ENCODE peak calls at places on chromosome X, in seven cellular contexts. L is NCI-H2171 treated with DMSO at 0.1 percent for 48 hours; N is B cell; T is skeletal muscle cell; I is heart right ventricle; D is activated T-cell treated with anti-CD3 and anti-CD28 coated beads, Interleukin-2, amount 50 U/mL, for 24 hours; P is progenitor cell of endocrine pancreas. X is an unnamed sample.

GRCh38 chrX:119753001-119753400 is 5.4 kb upstream of the SOWAHD start:
- DNase-seq in T (no peak), P (no peak), L (no peak), D (no peak), I (no peak), N (no peak), X (no peak)

GRCh38 chrX:154380153-154380552 is 1.1 kb downstream of the EMD start:
- DNase-seq in I (no peak), L (no peak), D (no peak), P (no peak), T (no peak), N (no peak), X (no peak)

GRCh38 chrX:67604979-67605703 is 61.3 kb downstream of the AR start:
- DNase-seq in T (peak), D (no peak), I (no peak), L (no peak), N (no peak), P (no peak), X (peak)

GRCh38 chrX:97215166-97215565 is 331.5 kb downstream of the RPA4 start:
- DNase-seq in I (no peak), N (no peak), D (no peak), T (no peak), L (no peak), P (no peak), X (no peak)

GRCh38 chrX:41634284-41634683 is 54.5 kb upstream of the GPR34 start:
- DNase-seq in T (peak), P (no peak), N (no peak), L (no peak), D (no peak), I (no peak), X (peak)

GRCh38 chrX:32745323-32745722 is 466.0 kb downstream of the DMD start:
- DNase-seq in T (no peak), N (no peak), I (no peak), D (no peak), L (no peak), P (no peak), X (no peak)

GRCh38 chrX:41275661-41276609 is 58.0 kb upstream of the DDX3X start:
- DNase-seq in N (no peak), T (no peak), D (peak), L (peak), P (peak), I (peak), X (no peak)

GRCh38 chrX:66021758-66022741 is 17.8 kb downstream of the VSIG4 start:
- DNase-seq in P (no peak), L (no peak), N (no peak), D (no peak), I (no peak), T (no peak), X (no peak)

GRCh38 chrX:138691186-138691585 is 20.3 kb downstream of the FGF13 start:
- DNase-seq in I (no peak), D (no peak), P (no peak), N (no peak), L (no peak), T (no peak), X (peak)

GRCh38 chrX:107818900-107819521 is 6.7 kb upstream of the MID2 start:
- DNase-seq in L (no peak), N (no peak), I (no peak), D (no peak), P (no peak), T (no peak), X (no peak)

GRCh38 chrX:44651347-44651746 is 108.7 kb upstream of the FUNDC1 start:
- DNase-seq in D (no peak), P (no peak), N (no peak), L (peak), T (no peak), I (no peak), X (no peak)

GRCh38 chrX:107678957-107679740 is 50.8 kb downstream of the PRPS1 start:
- DNase-seq in T (peak), I (peak), D (peak), N (peak), L (no peak), P (no peak), X (no peak)

GRCh38 chrX:138745215-138745614 is 33.7 kb upstream of the FGF13 start:
- DNase-seq in D (no peak), I (no peak), L (no peak), T (peak), P (peak), N (no peak), X (peak)

GRCh38 chrX:24672701-24673190 is 21.0 kb upstream of the POLA1 start:
- DNase-seq in T (no peak), L (no peak), I (no peak), N (no peak), D (no peak), P (peak), X (peak)

GRCh38 chrX:153649915-153650782 is 3.1 kb downstream of the DUSP9 start:
- DNase-seq in I (no peak), P (no peak), N (no peak), T (no peak), D (peak), L (no peak), X (no peak)

GRCh38 chrX:72584165-72584564 is 11.5 kb upstream of the HDAC8 start:
- DNase-seq in T (no peak), I (no peak), N (no peak), L (no peak), P (no peak), D (no peak), X (no peak)

GRCh38 chrX:124354648-124355047 is 8.3 kb downstream of the SH2D1A start:
- DNase-seq in P (no peak), N (no peak), D (no peak), L (no peak), T (no peak), I (no peak), X (no peak)

GRCh38 chrX:10083809-10084208 is 73.0 kb upstream of the CLCN4 start:
- DNase-seq in D (no peak), P (no peak), I (no peak), L (no peak), T (no peak), N (no peak), X (no peak)

GRCh38 chrX:132426695-132427281 is 62.0 kb downstream of the MBNL3 start:
- DNase-seq in N (no peak), L (no peak), P (no peak), T (peak), I (no peak), D (no peak), X (peak)

GRCh38 chrX:103839404-103839803 is 7.3 kb upstream of the RAB9B start:
- DNase-seq in I (no peak), L (no peak), T (no peak), D (no peak), N (no peak), P (no peak), X (no peak)

GRCh38 chrX:97399400-97399799 is 515.7 kb downstream of the RPA4 start:
- DNase-seq in N (no peak), D (no peak), T (peak), P (no peak), L (no peak), I (no peak), X (no peak)

GRCh38 chrX:16076834-16077233 is 46.5 kb upstream of the GRPR start:
- DNase-seq in D (no peak), N (no peak), I (no peak), L (no peak), T (no peak), P (no peak), X (no peak)